ENCODE peak calls at places on chromosomes 12 and 14, in ten cellular contexts. G is Peyer's patch; F is neural progenitor cell; T is CD4-positive, CD25-positive, alpha-beta regulatory T cell; E is gastrocnemius medialis; R is cardiac muscle cell; J is psoas muscle; Q is colonic mucosa; V is hepatocyte; D is uterus. I is an unnamed sample.

GRCh38 chr14:68956728-68957127 is 22.4 kb downstream of the ACTN1 start:
- DNase-seq in Q (no peak), J (no peak), V (no peak), E (no peak), G (no peak), T (no peak), D (no peak), F (no peak), R (no peak), I (no peak)

GRCh38 chr14:106872619-106873446 is 1346.5 kb downstream of the TMEM121 start:
- DNase-seq in G (peak; percentile 89), J (peak; percentile 48), T (peak; percentile 59), R (no peak), F (no peak), Q (peak; percentile 92), V (no peak), E (no peak), D (peak; percentile 36), I (peak; percentile 84)

GRCh38 chr14:67943947-67944346 is 124.4 kb downstream of the RAD51B start:
- DNase-seq in V (peak; percentile 93), J (no peak), R (peak; percentile 87), T (peak; percentile 20), E (peak; percentile 51), G (no peak), D (peak; percentile 65), F (peak; percentile 92), Q (peak; percentile 86), I (peak; percentile 76)

GRCh38 chr14:55438066-55438683 is 2.2 kb downstream of the TBPL2 start:
- DNase-seq in J (no peak), F (peak; percentile 74), E (no peak), T (no peak), G (no peak), D (no peak), R (peak; percentile 66), V (peak; percentile 79), Q (peak; percentile 38), I (no peak)

GRCh38 chr12:67453181-67453580 is 184.0 kb downstream of the CAND1 start:
- DNase-seq in V (no peak), R (no peak), F (no peak), D (no peak), J (no peak), G (no peak), Q (no peak), T (no peak), E (no peak), I (no peak)

GRCh38 chr12:26700430-26700829 is 132.6 kb downstream of the ITPR2 start:
- DNase-seq in F (no peak), Q (no peak), R (no peak), G (no peak), T (no peak), D (no peak), J (no peak), V (no peak), E (no peak), I (no peak)

GRCh38 chr12:93911436-93911835 is 234.3 kb downstream of the CRADD start:
- DNase-seq in R (no peak), T (no peak), F (no peak), Q (no peak), D (no peak), E (no peak), G (no peak), J (no peak), V (no peak), I (no peak)

GRCh38 chr14:102883028-102883953 is 39.2 kb upstream of the AMN start:
- DNase-seq in G (no peak), V (no peak), Q (no peak), R (no peak), F (no peak), D (no peak), T (no peak), E (no peak), J (no peak), I (no peak)

GRCh38 chr12:111886662-111887545 is 44.9 kb downstream of the MAPKAPK5 start:
- DNase-seq in T (no peak), J (no peak), D (no peak), G (no peak), F (no peak), Q (no peak), R (peak; percentile 42), V (no peak), E (no peak), I (no peak)

GRCh38 chr12:111893287-111893686 is 51.3 kb downstream of the MAPKAPK5 start:
- DNase-seq in F (no peak), T (no peak), E (no peak), G (no peak), Q (no peak), V (no peak), J (no peak), R (no peak), D (no peak), I (no peak)

DNA sequence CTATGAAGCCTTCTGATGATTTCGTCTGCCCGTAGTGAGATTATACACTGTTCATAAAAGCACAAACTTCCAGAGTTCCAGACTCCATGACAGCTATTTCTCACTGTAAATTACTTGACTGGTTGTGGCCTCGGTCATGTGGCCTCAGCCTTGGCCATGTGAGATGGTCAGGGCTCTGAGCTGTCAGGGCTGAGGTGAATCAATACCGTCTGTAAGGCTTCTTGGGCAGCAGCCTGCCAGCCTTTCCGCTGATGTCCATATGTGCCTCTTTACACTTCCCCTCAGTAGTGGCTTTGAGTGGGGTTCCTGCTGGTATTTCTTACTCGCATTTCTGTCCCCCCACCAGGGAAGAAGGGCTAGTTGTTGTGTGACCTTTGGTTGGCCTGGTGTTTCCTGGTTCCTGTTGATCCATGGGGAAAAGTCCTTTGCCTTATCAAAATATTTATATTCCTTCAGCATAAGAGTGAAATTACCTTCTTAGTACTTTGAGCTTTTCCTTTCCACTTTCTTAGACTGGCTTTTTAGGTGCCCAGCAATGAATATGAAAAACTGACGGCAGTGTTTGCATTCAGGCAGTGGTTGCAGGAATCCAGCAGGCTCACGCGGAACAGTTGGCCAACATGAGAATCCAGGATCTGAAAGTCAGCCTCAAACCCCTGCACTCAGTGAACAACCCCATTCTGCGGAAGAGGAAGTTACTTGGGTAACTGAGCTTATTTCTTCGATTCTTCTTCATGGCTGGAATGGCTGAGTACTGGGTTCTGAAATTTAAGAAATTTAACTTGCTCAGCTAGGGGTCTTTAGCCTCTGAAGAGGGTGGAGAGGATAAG is 46.1 kb downstream of the MAPKAPK5 start:
- DNase-seq in D (no peak), G (no peak), J (no peak), T (no peak), Q (no peak), F (no peak), E (no peak), R (no peak), V (no peak), I (no peak)
- H3K4me1 ChIP-seq in D (no peaks in the 10 kb centered on the region), G (no peaks in the 10 kb centered on the region), J (no peaks in the 10 kb centered on the region), T (no peaks in the 10 kb centered on the region), Q (no peaks in the 10 kb centered on the region), F (no peaks in the 10 kb centered on the region), E (no peaks in the 10 kb centered on the region), R (peaks cover 28% of the 10 kb centered on the region), V (no peaks in the 10 kb centered on the region), I (no peaks in the 10 kb centered on the region)

GRCh38 chr14:73741386-73741875 is 27.2 kb upstream of the PNMA1 start:
- DNase-seq in D (peak; percentile 66), Q (peak; percentile 91), V (peak; percentile 83), R (no peak), G (peak; percentile 87), E (peak; percentile 52), T (peak; percentile 60), F (peak; percentile 60), J (peak; percentile 71), I (peak; percentile 74)

GRCh38 chr14:73741876-73742519 is 27.8 kb upstream of the PNMA1 start:
- DNase-seq in T (no peak), Q (peak; percentile 49), R (no peak), J (no peak), F (no peak), V (peak; percentile 52), E (no peak), G (peak; percentile 49), D (no peak), I (no peak)

GRCh38 chr14:73739174-73739898 is 25.2 kb upstream of the PNMA1 start:
- DNase-seq in J (no peak), G (no peak), T (no peak), V (peak; percentile 15), D (no peak), E (no peak), R (no peak), F (no peak), Q (peak; percentile 26), I (no peak)

GRCh38 chr14:73739899-73740685 is 25.9 kb upstream of the PNMA1 start:
- DNase-seq in Q (peak; percentile 44), J (no peak), R (no peak), F (no peak), V (peak; percentile 7), T (no peak), D (no peak), G (no peak), E (no peak), I (no peak)

GRCh38 chr14:73740921-73741326 is 26.7 kb upstream of the PNMA1 start:
- DNase-seq in E (peak; percentile 90), Q (peak; percentile 96), J (peak; percentile 86), T (no peak), G (peak; percentile 87), R (no peak), D (peak; percentile 87), V (peak; percentile 71), F (no peak), I (peak; percentile 88)
- H3K4me1 ChIP-seq in E (peaks cover 77% of the 10 kb centered on the region), Q (peaks cover 61% of the 10 kb centered on the region), J (peaks cover 69% of the 10 kb centered on the region), T (peaks cover 65% of the 10 kb centered on the region), G (peaks cover 44% of the 10 kb centered on the region), R (peaks cover 36% of the 10 kb centered on the region), D (peaks cover 62% of the 10 kb centered on the region), V (peaks cover 61% of the 10 kb centered on the region), F (peaks cover 26% of the 10 kb centered on the region), I (peaks cover 29% of the 10 kb centered on the region)

GRCh38 chr12:113220593-113221180 is 577 bp upstream of the TPCN1 start:
- DNase-seq in Q (no peak), V (no peak), G (no peak), E (no peak), D (no peak), R (no peak), F (no peak), T (no peak), J (no peak), I (no peak)

GRCh38 chr12:113221181-113221996 is at the start of gene TPCN1:
- DNase-seq in E (peak; percentile 100), Q (peak; percentile 100), R (peak; percentile 100), V (peak; percentile 100), T (peak; percentile 99), J (peak; percentile 100), D (peak; percentile 99), G (peak; percentile 99), F (peak; percentile 100), I (peak; percentile 100)

GRCh38 chr12:113221997-113222729 is 899 bp downstream of the TPCN1 start:
- DNase-seq in Q (no peak), E (no peak), G (no peak), T (no peak), J (no peak), D (no peak), V (no peak), R (no peak), F (no peak), I (no peak)

GRCh38 chr12:113224955-113225354 is 3.7 kb downstream of the TPCN1 start:
- DNase-seq in J (no peak), V (no peak), G (no peak), R (no peak), D (no peak), F (no peak), E (no peak), Q (no peak), T (no peak), I (no peak)

GRCh38 chr12:113222730-113223531 is 1.7 kb downstream of the TPCN1 start:
- DNase-seq in T (no peak), E (peak; percentile 88), V (peak; percentile 89), Q (peak; percentile 88), G (peak; percentile 74), J (peak; percentile 66), D (peak; percentile 54), F (no peak), R (no peak), I (peak; percentile 72)
- H3K4me1 ChIP-seq in T (peaks cover 30% of the 10 kb centered on the region), E (peaks cover 56% of the 10 kb centered on the region), V (peaks cover 20% of the 10 kb centered on the region), Q (peaks cover 7% of the 10 kb centered on the region), G (peaks cover 5% of the 10 kb centered on the region), J (peaks cover 49% of the 10 kb centered on the region), D (peaks cover 8% of the 10 kb centered on the region), F (no peaks in the 10 kb centered on the region), R (peaks cover 2% of the 10 kb centered on the region), I (peaks cover 2% of the 10 kb centered on the region)

DNA sequence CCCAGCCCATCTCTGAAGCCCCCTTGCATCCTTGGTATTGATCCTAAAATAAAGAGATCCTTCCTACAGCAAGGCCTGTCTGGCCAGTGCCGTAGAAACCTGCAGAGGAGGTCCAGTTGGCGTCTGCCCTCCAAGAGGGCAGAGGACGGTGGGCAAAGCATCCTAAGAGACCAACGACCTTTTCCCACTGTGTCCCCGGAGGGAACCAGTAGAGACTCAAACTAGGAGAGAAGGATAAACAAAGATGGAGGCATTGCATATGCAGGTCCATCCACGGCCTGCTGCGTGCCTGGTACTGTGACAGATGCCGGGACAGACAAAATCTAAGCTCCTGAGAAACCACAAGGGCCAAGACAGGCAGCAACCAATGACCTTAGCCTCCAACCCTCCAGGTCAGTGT is 3.8 kb downstream of the NCKAP5L start:
- DNase-seq in J (no peak), G (no peak), V (no peak), R (no peak), Q (no peak), T (no peak), D (no peak), F (no peak), E (no peak), I (no peak)
- H3K4me1 ChIP-seq in J (peaks cover 51% of the 10 kb centered on the region), G (peaks cover 5% of the 10 kb centered on the region), V (peaks cover 21% of the 10 kb centered on the region), R (peaks cover 23% of the 10 kb centered on the region), Q (no peaks in the 10 kb centered on the region), T (peaks cover 30% of the 10 kb centered on the region), D (peaks cover 4% of the 10 kb centered on the region), F (peaks cover 44% of the 10 kb centered on the region), E (peaks cover 54% of the 10 kb centered on the region), I (peaks cover 32% of the 10 kb centered on the region)